ENCODE peak calls at places on chromosomes 12 and 14, in six cellular contexts. H, A, J, Y, O and X are unnamed samples.

GRCh38 chr12:105523164-105524057 is 192.9 kb downstream of the C12orf75 start:
- DNase-seq in H (no peak), A (peak; percentile 4), J (peak; percentile 73), Y (no peak), O (peak; percentile 79), X (no peak)

GRCh38 chr14:106442857-106443256 is 916.5 kb downstream of the TMEM121 start:
- DNase-seq in H (no peak), A (no peak), J (no peak), Y (peak; percentile 59), O (no peak), X (no peak)

GRCh38 chr12:62785941-62786559 is 148.9 kb downstream of the PPM1H start:
- DNase-seq in H (peak; percentile 98), A (peak; percentile 70), J (peak; percentile 72), Y (no peak), O (peak; percentile 90), X (peak; percentile 92)

GRCh38 chr12:132747896-132748295 is 13.7 kb downstream of the ANKLE2 start:
- DNase-seq in H (no peak), A (no peak), J (no peak), Y (no peak), O (no peak), X (no peak)

GRCh38 chr14:105885561-105886320 is 359.4 kb downstream of the TMEM121 start:
- DNase-seq in H (no peak), A (no peak), J (peak; percentile 5), Y (no peak), O (no peak), X (no peak)

GRCh38 chr12:19222566-19222965 is 93.0 kb downstream of the PLEKHA5 start:
- DNase-seq in H (no peak), A (no peak), J (no peak), Y (no peak), O (no peak), X (no peak)

GRCh38 chr12:52945389-52946232 is 3.3 kb upstream of the KRT18 start:
- DNase-seq in H (peak; percentile 67), A (peak; percentile 88), J (no peak), Y (no peak), O (no peak), X (no peak)

GRCh38 chr14:96167224-96168148 is 37.2 kb upstream of the BDKRB2 start:
- DNase-seq in H (peak; percentile 70), A (no peak), J (no peak), Y (no peak), O (peak; percentile 88), X (peak; percentile 25)

GRCh38 chr12:49336645-49337584 is at the start of gene C1QL4:
- DNase-seq in H (peak; percentile 86), A (peak; percentile 84), J (peak; percentile 67), Y (peak; percentile 83), O (no peak), X (no peak)
- H3K4me3 ChIP-seq in H (peak within 1 kb of the TSS; percentile 78), A (no peak within 1 kb of the TSS), J (peak within 1 kb of the TSS; percentile 24), Y (peak within 1 kb of the TSS; percentile 35), O (peak within 1 kb of the TSS; percentile 22), X (peak within 1 kb of the TSS; percentile 26)

GRCh38 chr12:129566800-129567199 is 337.0 kb downstream of the TMEM132D start:
- DNase-seq in H (no peak), A (no peak), J (no peak), Y (no peak), O (no peak), X (no peak)
- H3K4me3 ChIP-seq in H (no peak overlapping the region), A (no peak overlapping the region), J (no peak overlapping the region), Y (no peak overlapping the region), O (no peak overlapping the region), X (no peak overlapping the region)

GRCh38 chr12:4288296-4289019 is 14.9 kb downstream of the CCND2 start:
- DNase-seq in H (no peak), A (no peak), J (no peak), Y (no peak), O (no peak), X (no peak)
- H3K4me3 ChIP-seq in H (no peak overlapping the region), A (no peak overlapping the region), J (no peak overlapping the region), Y (no peak overlapping the region), O (no peak overlapping the region), X (no peak overlapping the region)

GRCh38 chr12:27524839-27525238 is 833 bp downstream of the PPFIBP1 start:
- DNase-seq in H (peak; percentile 42), A (peak; percentile 17), J (peak; percentile 40), Y (no peak), O (no peak), X (no peak)

GRCh38 chr12:27523642-27524488 is at the start of gene PPFIBP1:
- DNase-seq in H (peak; percentile 100), A (peak; percentile 98), J (peak; percentile 99), Y (peak; percentile 99), O (peak; percentile 95), X (peak; percentile 91)

GRCh38 chr12:27523305-27523641 is 733 bp upstream of the PPFIBP1 start:
- DNase-seq in H (peak; percentile 16), A (no peak), J (no peak), Y (no peak), O (no peak), X (no peak)

GRCh38 chr12:27524489-27524835 is 456 bp downstream of the PPFIBP1 start:
- DNase-seq in H (no peak), A (no peak), J (no peak), Y (no peak), O (no peak), X (no peak)

DNA sequence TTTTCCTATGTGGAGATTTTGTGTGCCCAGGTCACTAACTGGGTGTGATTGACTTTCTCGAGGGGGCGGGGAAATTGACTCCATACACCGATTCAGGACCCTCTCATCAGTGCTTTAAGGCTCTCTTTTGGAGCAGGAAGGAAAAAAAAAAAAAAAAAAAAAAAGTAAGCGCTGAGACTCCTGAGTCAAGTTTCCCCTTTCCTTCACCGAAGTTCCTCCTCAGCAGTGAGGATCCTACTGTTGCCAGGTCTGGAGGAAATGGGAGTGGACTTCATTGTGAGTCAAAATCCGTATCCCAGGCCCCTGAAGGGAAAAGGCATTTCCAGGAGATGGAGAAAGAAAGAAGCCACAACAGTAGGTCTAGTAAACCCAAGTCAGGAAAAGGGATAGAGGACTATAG is 1.4 kb downstream of the PPFIBP1 start:
- DNase-seq in H (peak; percentile 88), A (peak; percentile 29), J (peak; percentile 51), Y (no peak), O (no peak), X (no peak)
- H3K4me3 ChIP-seq in H (peak overlapping the region; percentile 80), A (peak overlapping the region; percentile 96), J (peak overlapping the region; percentile 65), Y (peak overlapping the region; percentile 71), O (peak overlapping the region; percentile 88), X (peak overlapping the region; percentile 83)

DNA sequence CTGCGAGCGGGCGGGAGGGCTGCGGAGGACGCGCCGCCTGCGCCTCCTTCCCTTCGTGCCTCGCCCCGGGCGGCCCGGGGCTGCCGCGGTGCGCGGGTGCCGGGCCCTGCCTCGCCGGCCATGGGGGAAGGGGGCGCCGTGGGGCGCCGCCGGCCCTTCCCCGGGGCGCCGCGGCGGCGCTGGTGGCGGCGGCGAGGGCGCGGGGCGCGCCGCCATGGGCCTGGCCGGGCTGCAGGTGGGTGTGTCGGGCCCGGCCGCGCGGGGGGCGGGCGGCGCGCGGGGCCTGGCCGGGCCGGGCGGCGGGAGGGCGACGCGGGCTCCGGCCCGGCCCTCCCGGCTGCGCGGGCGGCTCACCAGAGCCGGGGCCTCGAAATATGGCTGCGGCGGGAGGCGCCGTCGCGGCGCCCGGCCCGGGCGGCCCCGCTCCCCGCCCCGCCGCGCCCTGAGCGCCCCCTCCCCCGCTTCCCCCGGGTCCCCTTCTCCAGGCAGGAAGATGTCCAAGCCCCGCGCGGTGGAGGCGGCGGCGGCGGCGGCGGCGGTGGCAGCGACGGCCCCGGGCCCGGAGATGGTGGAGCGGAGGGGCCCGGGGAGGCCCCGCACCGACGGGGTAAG is 5.1 kb downstream of the KMT5A start:
- DNase-seq in H (no peak), A (no peak), J (no peak), Y (no peak), O (no peak), X (no peak)
- H3K4me3 ChIP-seq in H (peak overlapping the region; percentile 92), A (peak overlapping the region; percentile 78), J (peak overlapping the region; percentile 61), Y (peak overlapping the region; percentile 79), O (peak overlapping the region; percentile 67), X (peak overlapping the region; percentile 77)

DNA sequence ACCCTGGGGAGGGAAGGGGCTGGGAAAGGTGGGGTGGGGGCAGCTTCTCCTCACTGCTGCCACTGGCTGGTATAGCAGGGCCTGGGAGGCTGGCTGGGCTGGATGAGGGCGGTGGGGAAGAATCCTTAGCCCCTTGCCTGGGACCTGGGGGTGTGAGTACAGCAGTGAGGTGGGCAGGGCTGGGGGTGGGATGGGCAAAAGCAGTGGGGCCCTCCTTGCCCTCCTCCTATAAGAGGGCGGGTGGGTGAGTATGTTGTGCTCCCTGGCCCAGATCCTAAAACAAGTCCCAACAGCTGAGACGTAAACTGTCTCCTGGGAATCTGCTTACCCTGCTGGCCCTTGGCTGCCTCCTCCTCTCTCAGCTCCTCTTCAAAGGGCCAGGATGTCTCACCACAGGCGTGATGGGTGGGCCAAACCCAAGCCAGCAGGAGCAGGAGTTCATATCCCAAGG is 2.2 kb downstream of the NCKAP5L start:
- DNase-seq in H (no peak), A (no peak), J (no peak), Y (no peak), O (no peak), X (no peak)
- H3K4me3 ChIP-seq in H (no peak overlapping the region), A (no peak overlapping the region), J (no peak overlapping the region), Y (no peak overlapping the region), O (no peak overlapping the region), X (no peak overlapping the region)

GRCh38 chr12:4862809-4863208 is 46.9 kb upstream of the KCNA1 start:
- DNase-seq in H (no peak), A (no peak), J (no peak), Y (peak; percentile 39), O (no peak), X (no peak)
- H3K4me3 ChIP-seq in H (no peak overlapping the region), A (no peak overlapping the region), J (no peak overlapping the region), Y (no peak overlapping the region), O (no peak overlapping the region), X (no peak overlapping the region)

DNA sequence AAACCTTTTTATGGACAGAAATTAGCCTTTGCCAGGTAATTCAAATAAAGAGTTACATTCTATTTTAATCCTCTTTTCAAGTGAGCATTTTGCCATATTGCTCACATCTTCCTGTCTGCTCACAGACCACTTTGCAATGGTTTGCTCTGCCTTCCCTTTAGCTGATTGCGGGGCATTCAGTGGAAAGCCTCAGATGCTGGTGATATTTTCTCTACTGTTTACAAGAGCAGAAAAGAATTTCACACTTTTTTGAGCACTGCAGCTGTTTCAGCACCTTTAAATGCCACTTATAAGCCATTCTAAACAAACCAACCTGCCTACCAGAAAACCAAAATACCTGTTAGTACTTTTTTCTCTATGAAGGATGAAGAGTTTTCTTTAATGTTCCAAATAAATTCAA is 195.7 kb upstream of the LRIG3 start:
- DNase-seq in H (no peak), A (no peak), J (no peak), Y (no peak), O (no peak), X (no peak)
- H3K4me3 ChIP-seq in H (no peak overlapping the region), A (no peak overlapping the region), J (no peak overlapping the region), Y (no peak overlapping the region), O (no peak overlapping the region), X (no peak overlapping the region)